ENCODE peak calls at places on chromosome 20, in eight cellular contexts. T, G, P, K, U, D, S and H are unnamed samples.

GRCh38 chr20:43365691-43366090 is 92.0 kb upstream of the SRSF6 start:
- DNase-seq in T (no peak), G (no peak), P (no peak), K (no peak), U (no peak), D (no peak), S (no peak), H (no peak)

GRCh38 chr20:49603209-49603627 is 35.3 kb upstream of the PTGIS start:
- DNase-seq in T (no peak), G (peak), P (no peak), K (no peak), U (peak), D (no peak), S (no peak), H (peak)

GRCh38 chr20:45911486-45912343 is at the start of gene PLTP:
- DNase-seq in T (no peak), G (no peak), P (no peak), K (no peak), U (peak), D (no peak), S (peak), H (peak)

GRCh38 chr20:44787299-44787698 is 23.0 kb downstream of the RIMS4 start:
- DNase-seq in T (no peak), G (no peak), P (no peak), K (no peak), U (no peak), D (no peak), S (no peak), H (no peak)

GRCh38 chr20:51624157-51624731 is 81.7 kb upstream of the NFATC2 start:
- DNase-seq in T (peak), G (peak), P (peak), K (no peak), U (peak), D (peak), S (peak), H (peak)

GRCh38 chr20:9220874-9221547 is 152.1 kb downstream of the PLCB4 start:
- DNase-seq in T (no peak), G (no peak), P (peak), K (no peak), U (peak), D (no peak), S (no peak), H (peak)

GRCh38 chr20:2137552-2138201 is 36.0 kb downstream of the STK35 start:
- DNase-seq in T (no peak), G (no peak), P (peak), K (no peak), U (peak), D (no peak), S (no peak), H (no peak)

GRCh38 chr20:21202284-21202683 is 76.4 kb downstream of the KIZ start:
- DNase-seq in T (no peak), G (no peak), P (peak), K (no peak), U (no peak), D (no peak), S (no peak), H (no peak)

GRCh38 chr20:32482251-32483220 is 102.6 kb downstream of the NOL4L start:
- DNase-seq in T (peak), G (no peak), P (peak), K (no peak), U (peak), D (no peak), S (no peak), H (peak)

GRCh38 chr20:48760403-48760889 is 67.4 kb downstream of the PREX1 start:
- DNase-seq in T (peak), G (peak), P (peak), K (no peak), U (peak), D (peak), S (peak), H (no peak)

GRCh38 chr20:1326031-1326930 is 2.7 kb downstream of the SDCBP2 start:
- DNase-seq in T (no peak), G (no peak), P (no peak), K (no peak), U (peak), D (no peak), S (no peak), H (no peak)

GRCh38 chr20:58446938-58447265 is 57.9 kb downstream of the VAPB start:
- DNase-seq in T (no peak), G (no peak), P (no peak), K (no peak), U (no peak), D (no peak), S (no peak), H (no peak)

GRCh38 chr20:61802721-61803311 is 262.9 kb downstream of the TAF4 start:
- DNase-seq in T (no peak), G (no peak), P (no peak), K (no peak), U (no peak), D (no peak), S (no peak), H (no peak)

GRCh38 chr20:62620624-62621023 is 21.7 kb upstream of the SLCO4A1 start:
- DNase-seq in T (no peak), G (no peak), P (no peak), K (no peak), U (no peak), D (no peak), S (no peak), H (no peak)

GRCh38 chr20:44858959-44859358 is 26.5 kb upstream of the YWHAB start:
- DNase-seq in T (no peak), G (no peak), P (no peak), K (no peak), U (no peak), D (no peak), S (no peak), H (peak)

GRCh38 chr20:61483336-61484067 is 231.4 kb downstream of the CDH4 start:
- DNase-seq in T (no peak), G (no peak), P (no peak), K (no peak), U (no peak), D (no peak), S (no peak), H (no peak)

GRCh38 chr20:58883243-58883691 is 30.8 kb downstream of the GNAS start:
- DNase-seq in T (no peak), G (no peak), P (no peak), K (no peak), U (peak), D (no peak), S (no peak), H (peak)

GRCh38 chr20:45997187-45997586 is 11.5 kb upstream of the MMP9 start:
- DNase-seq in T (no peak), G (no peak), P (no peak), K (no peak), U (no peak), D (no peak), S (no peak), H (no peak)

GRCh38 chr20:60327971-60328660 is 369.9 kb downstream of the CDH26 start:
- DNase-seq in T (no peak), G (no peak), P (no peak), K (no peak), U (no peak), D (no peak), S (no peak), H (no peak)

GRCh38 chr20:14470977-14471642 is 133.7 kb upstream of the FLRT3 start:
- DNase-seq in T (no peak), G (no peak), P (no peak), K (peak), U (no peak), D (no peak), S (no peak), H (peak)

GRCh38 chr20:64164123-64164836 is at the start of gene MYT1:
- DNase-seq in T (no peak), G (no peak), P (no peak), K (peak), U (no peak), D (no peak), S (no peak), H (no peak)

GRCh38 chr20:60491261-60491660 is 533.0 kb downstream of the CDH26 start:
- DNase-seq in T (no peak), G (no peak), P (no peak), K (no peak), U (no peak), D (no peak), S (no peak), H (no peak)

GRCh38 chr20:46215913-46216707 is 92.2 kb downstream of the CDH22 start:
- DNase-seq in T (no peak), G (peak), P (peak), K (no peak), U (peak), D (no peak), S (no peak), H (peak)

GRCh38 chr20:61936701-61937131 is 129.0 kb downstream of the TAF4 start:
- DNase-seq in T (no peak), G (no peak), P (no peak), K (no peak), U (no peak), D (no peak), S (no peak), H (no peak)

GRCh38 chr20:9415426-9415825 is 99.0 kb upstream of the LAMP5 start:
- DNase-seq in T (no peak), G (no peak), P (no peak), K (no peak), U (no peak), D (no peak), S (no peak), H (no peak)

GRCh38 chr20:10667077-10667401 is 6.8 kb downstream of the JAG1 start:
- DNase-seq in T (no peak), G (no peak), P (no peak), K (no peak), U (no peak), D (no peak), S (no peak), H (no peak)

GRCh38 chr20:46694484-46694883 is 5.2 kb upstream of the TP53RK start:
- DNase-seq in T (no peak), G (peak), P (peak), K (no peak), U (peak), D (no peak), S (no peak), H (no peak)

GRCh38 chr20:45495438-45495985 is 19.9 kb downstream of the SPINT3 start:
- DNase-seq in T (no peak), G (no peak), P (no peak), K (no peak), U (peak), D (no peak), S (no peak), H (no peak)

GRCh38 chr20:652611-653109 is 340 bp downstream of the SRXN1 start:
- DNase-seq in T (no peak), G (peak), P (peak), K (no peak), U (peak), D (peak), S (no peak), H (no peak)

GRCh38 chr20:4664691-4665360 is 56.9 kb upstream of the PRND start:
- DNase-seq in T (no peak), G (no peak), P (no peak), K (no peak), U (no peak), D (no peak), S (no peak), H (no peak)

GRCh38 chr20:62396367-62397239 is 9.7 kb downstream of the RPS21 start:
- DNase-seq in T (no peak), G (no peak), P (no peak), K (no peak), U (no peak), D (no peak), S (no peak), H (no peak)

GRCh38 chr20:62470459-62470858 is 5.3 kb downstream of the GATA5 start:
- DNase-seq in T (no peak), G (no peak), P (no peak), K (no peak), U (no peak), D (no peak), S (no peak), H (no peak)

GRCh38 chr20:37202267-37202943 is 23.1 kb upstream of the MROH8 start:
- DNase-seq in T (no peak), G (peak), P (peak), K (no peak), U (peak), D (no peak), S (no peak), H (peak)

GRCh38 chr20:50724851-50725721 is 6.3 kb upstream of the PARD6B start:
- DNase-seq in T (no peak), G (peak), P (peak), K (no peak), U (peak), D (peak), S (peak), H (peak)